ENCODE peak calls at places on chromosomes 13 and 19, in eight cellular contexts. X is endodermal cell, O is PC-3, D is fibroblast of lung, T is trophoblast cell, S is neural progenitor cell, U is endothelial cell of umbilical vein, W is IMR-90. H is an unnamed sample.

GRCh38 chr19:16627194-16627927 is 643 bp downstream of the MED26 start:
- DNase-seq in U (peak; percentile 30), X (peak; percentile 56), S (peak; percentile 52), W (no peak), D (no peak), O (no peak), T (no peak), H (peak; percentile 26)

GRCh38 chr13:33743438-33744368 is 74.2 kb upstream of the RFC3 start:
- DNase-seq in T (peak; percentile 52), U (no peak), S (no peak), D (no peak), O (no peak), X (peak; percentile 49), W (no peak), H (no peak)

GRCh38 chr13:23696610-23697009 is 126.4 kb downstream of the TNFRSF19 start:
- DNase-seq in T (no peak), W (peak; percentile 29), D (no peak), X (peak; percentile 61), U (no peak), O (no peak), S (peak; percentile 15), H (no peak)

GRCh38 chr13:35804901-35805300 is 326.3 kb downstream of the DCLK1 start:
- DNase-seq in D (peak; percentile 45), O (no peak), X (no peak), U (no peak), W (peak; percentile 35), T (no peak), S (no peak), H (no peak)

GRCh38 chr19:48558018-48558684 is 6.2 kb downstream of the SULT2B1 start:
- DNase-seq in X (peak; percentile 80), T (peak; percentile 98), O (peak; percentile 75), D (peak; percentile 66), W (peak; percentile 40), S (no peak), U (no peak), H (peak; percentile 95)

GRCh38 chr13:27126877-27127276 is 44.7 kb downstream of the USP12 start:
- DNase-seq in S (no peak), O (no peak), D (no peak), U (no peak), X (no peak), T (no peak), W (no peak), H (no peak)

GRCh38 chr13:111242585-111242984 is 77.9 kb upstream of the TEX29 start:
- DNase-seq in W (no peak), S (no peak), T (no peak), O (no peak), D (no peak), U (no peak), X (peak; percentile 24), H (no peak)

GRCh38 chr13:112587359-112587766 is 590 bp downstream of the TUBGCP3 start:
- DNase-seq in X (peak; percentile 89), U (peak; percentile 85), T (peak; percentile 81), W (peak; percentile 86), S (peak; percentile 85), D (peak; percentile 79), O (peak; percentile 74), H (peak; percentile 87)

GRCh38 chr19:6260912-6261636 is 18.7 kb downstream of the MLLT1 start:
- DNase-seq in O (peak; percentile 54), U (peak; percentile 44), D (no peak), S (peak; percentile 59), X (peak; percentile 89), W (peak; percentile 22), T (peak; percentile 12), H (no peak)

GRCh38 chr13:21231426-21231945 is 55.0 kb downstream of the MRPL57 start:
- DNase-seq in S (no peak), O (no peak), D (no peak), X (no peak), U (no peak), W (no peak), T (peak; percentile 90), H (no peak)

GRCh38 chr13:29847501-29847983 is 2.9 kb downstream of the UBL3 start:
- DNase-seq in U (peak; percentile 65), D (peak; percentile 64), S (peak; percentile 14), X (no peak), W (peak; percentile 64), O (peak; percentile 46), T (peak; percentile 44), H (peak; percentile 45)

GRCh38 chr19:14006085-14006765 is at the start of gene RFX1:
- DNase-seq in O (peak; percentile 100), T (peak; percentile 100), W (peak; percentile 100), S (peak; percentile 99), U (peak; percentile 100), X (peak; percentile 99), D (peak; percentile 100), H (peak; percentile 100)

GRCh38 chr13:39597828-39598227 is 5.2 kb downstream of the LHFPL6 start:
- DNase-seq in X (no peak), O (no peak), S (no peak), W (peak; percentile 59), U (peak; percentile 80), T (no peak), D (no peak), H (no peak)

GRCh38 chr19:48632692-48633147 is 4.5 kb downstream of the DBP start:
- DNase-seq in S (no peak), U (no peak), D (peak; percentile 51), T (no peak), W (peak; percentile 53), X (peak; percentile 42), O (no peak), H (no peak)

GRCh38 chr19:4861147-4861546 is 6.3 kb downstream of the PLIN3 start:
- DNase-seq in U (no peak), D (no peak), T (peak; percentile 76), S (no peak), W (no peak), X (no peak), O (peak; percentile 19), H (peak; percentile 90)

GRCh38 chr13:94305033-94305432 is 174.4 kb downstream of the DCT start:
- DNase-seq in O (peak; percentile 30), S (no peak), D (no peak), X (no peak), W (no peak), U (no peak), T (no peak), H (no peak)

GRCh38 chr13:106680796-106681482 is 113.0 kb upstream of the ARGLU1 start:
- DNase-seq in O (no peak), U (peak; percentile 81), T (no peak), D (no peak), S (peak; percentile 94), W (no peak), X (peak; percentile 92), H (no peak)

GRCh38 chr13:113897161-113897560 is 33.3 kb upstream of the GAS6 start:
- DNase-seq in W (peak; percentile 98), U (peak; percentile 56), T (peak; percentile 69), S (no peak), O (peak; percentile 92), X (no peak), D (peak; percentile 99), H (no peak)

GRCh38 chr13:42808572-42808971 is 27.2 kb downstream of the FAM216B start:
- DNase-seq in T (peak; percentile 33), O (peak; percentile 67), U (no peak), X (no peak), W (peak; percentile 56), S (no peak), D (no peak), H (no peak)
- H3K27ac ChIP-seq in T (no peak overlapping the region), O (peak overlapping the region; percentile 88), U (no peak overlapping the region), X (no peak overlapping the region), W (no peak overlapping the region), S (no peak overlapping the region), D (no peak overlapping the region), H (no peak overlapping the region)

DNA sequence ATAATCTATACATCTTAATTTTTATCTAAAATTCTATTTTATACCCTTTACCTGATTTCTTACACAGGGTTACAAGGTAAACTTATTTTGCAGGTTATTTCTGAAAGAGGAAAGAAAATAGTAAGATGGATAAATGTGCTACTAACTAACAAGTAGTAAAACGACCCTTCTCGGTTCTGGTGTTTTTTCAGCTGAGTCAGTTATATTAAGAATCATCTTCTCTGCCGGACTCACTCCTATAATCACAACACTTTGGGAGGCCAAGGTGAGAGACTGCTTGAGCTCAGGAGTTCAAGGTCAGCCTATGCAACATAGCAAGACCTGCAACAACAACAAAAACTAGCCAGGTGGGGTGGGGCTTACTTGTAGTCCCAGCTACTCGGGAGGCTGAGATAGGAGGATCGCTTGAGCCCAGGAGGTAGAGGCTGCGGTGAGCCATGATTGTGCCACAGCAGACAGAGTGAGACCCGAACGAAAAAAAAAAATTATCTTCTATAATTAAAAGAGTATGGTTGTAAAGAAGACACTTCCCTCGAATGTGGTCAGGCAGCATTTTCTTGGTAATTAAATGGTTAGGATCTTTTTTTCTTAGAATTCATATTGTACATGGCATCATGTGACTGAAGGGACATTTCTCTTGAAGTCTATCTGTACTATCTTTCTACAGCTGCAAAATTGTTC is 27.9 kb upstream of the RCBTB2 start:
- DNase-seq in S (no peak), O (no peak), D (no peak), X (no peak), U (no peak), W (no peak), T (no peak), H (no peak)
- H3K9ac ChIP-seq in S (no peak overlapping the region), O (peak overlapping the region; percentile 55), D (no peak overlapping the region), X (no peak overlapping the region), U (no peak overlapping the region), W (no peak overlapping the region), T (no peak overlapping the region), H (no peak overlapping the region)

DNA sequence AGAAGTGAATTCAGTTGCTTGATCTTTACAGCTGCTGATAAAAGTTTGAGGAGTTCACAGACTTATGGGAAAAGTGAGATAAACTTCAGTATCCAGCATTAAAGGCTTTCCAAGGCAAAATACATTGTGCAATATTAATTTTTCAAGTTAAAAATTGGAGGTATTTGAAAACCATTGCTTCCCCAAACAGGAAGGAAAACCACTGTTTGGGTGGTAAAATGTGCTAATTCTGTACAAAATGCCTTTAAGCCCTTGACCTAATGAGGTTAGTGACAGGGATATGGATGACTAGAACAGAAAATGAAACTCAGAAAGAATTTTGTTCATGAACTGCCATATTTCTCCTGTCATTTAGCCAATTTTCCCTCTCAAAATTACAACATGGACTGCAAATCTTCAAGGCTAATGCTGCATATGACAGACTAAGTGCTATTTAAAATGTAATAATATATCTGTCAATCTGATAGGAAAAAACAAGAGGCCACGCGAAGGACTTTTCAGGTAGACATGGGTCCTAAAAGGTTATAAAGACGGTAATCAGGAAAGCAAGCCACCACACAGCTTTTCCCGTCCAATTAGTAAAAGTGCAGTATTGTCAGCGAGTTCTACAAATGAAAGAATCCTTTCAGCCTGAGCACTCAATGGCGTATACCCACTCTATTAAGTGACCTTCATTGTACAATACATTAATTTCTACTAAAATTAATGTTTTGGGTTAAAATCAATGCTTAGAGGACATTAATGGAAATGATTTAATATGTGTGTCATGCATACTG is 212.8 kb downstream of the ENOX1 start:
- DNase-seq in S (no peak), O (no peak), W (no peak), D (peak; percentile 28), T (peak; percentile 69), X (no peak), U (no peak), H (no peak)
- H3K27ac ChIP-seq in S (no peak overlapping the region), O (no peak overlapping the region), W (no peak overlapping the region), D (no peak overlapping the region), T (no peak overlapping the region), X (no peak overlapping the region), U (no peak overlapping the region), H (no peak overlapping the region)

GRCh38 chr13:30848332-30849027 is 57.6 kb upstream of the MEDAG start:
- DNase-seq in D (no peak), T (no peak), U (no peak), S (no peak), W (no peak), X (no peak), O (no peak), H (no peak)
- H3K9ac ChIP-seq in D (peak overlapping the region; percentile 21), T (no peak overlapping the region), U (no peak overlapping the region), S (no peak overlapping the region), W (peak overlapping the region; percentile 69), X (no peak overlapping the region), O (no peak overlapping the region), H (no peak overlapping the region)

H was measured in colonic mucosa.